ENCODE peak calls at places on chromosome 2, in four cellular contexts. P is PC-3, A is lung, K is pancreas. C is an unnamed sample.

GRCh38 chr2:84429328-84429727 is 29.8 kb downstream of the SUCLG1 start:
- ATAC-seq in P (no peak), A (no peak), K (no peak), C (no peak)

GRCh38 chr2:66869076-66869475 is 434.2 kb downstream of the MEIS1 start:
- ATAC-seq in P (no peak), A (no peak), K (no peak), C (no peak)

GRCh38 chr2:173630425-173631122 is 275.9 kb downstream of the CDCA7 start:
- ATAC-seq in P (no peak), A (no peak), K (no peak), C (no peak)

GRCh38 chr2:2916621-2917020 is 461.0 kb downstream of the EIPR1 start:
- ATAC-seq in P (no peak), A (no peak), K (no peak), C (no peak)

GRCh38 chr2:144086965-144087364 is 433.0 kb downstream of the ZEB2 start:
- ATAC-seq in P (peak), A (no peak), K (no peak), C (no peak)

GRCh38 chr2:43467889-43468288 is 127.9 kb downstream of the THADA start:
- ATAC-seq in P (peak), A (no peak), K (no peak), C (no peak)

GRCh38 chr2:234970467-234970866 is 18.6 kb downstream of the SH3BP4 start:
- ATAC-seq in P (peak), A (no peak), K (no peak), C (peak)

GRCh38 chr2:168626096-168626495 is 170.0 kb downstream of the CERS6 start:
- ATAC-seq in P (no peak), A (no peak), K (no peak), C (no peak)

GRCh38 chr2:176188969-176189665 is 649 bp downstream of the HOXD1 start:
- ATAC-seq in P (no peak), A (peak), K (peak), C (peak)

GRCh38 chr2:160445673-160446072 is 47.9 kb downstream of the RBMS1 start:
- ATAC-seq in P (no peak), A (no peak), K (no peak), C (no peak)

GRCh38 chr2:46569061-46569560 is 89.7 kb downstream of the TMEM247 start:
- ATAC-seq in P (no peak), A (peak), K (peak), C (peak)

GRCh38 chr2:69693059-69693458 is 48.9 kb upstream of the ANXA4 start:
- ATAC-seq in P (no peak), A (no peak), K (no peak), C (peak)

GRCh38 chr2:96505231-96505889 is at the start of gene NEURL3:
- ATAC-seq in P (peak), A (no peak), K (peak), C (no peak)

GRCh38 chr2:9380702-9381628 is 42.4 kb downstream of the ITGB1BP1 start:
- ATAC-seq in P (peak), A (no peak), K (peak), C (peak)

GRCh38 chr2:219457784-219458369 is 23.2 kb downstream of the SPEG start:
- ATAC-seq in P (peak), A (no peak), K (no peak), C (peak)

GRCh38 chr2:68907923-68908253 is 36.7 kb upstream of the BMP10 start:
- ATAC-seq in P (no peak), A (no peak), K (no peak), C (no peak)

GRCh38 chr2:6828299-6828584 is 37.5 kb downstream of the CMPK2 start:
- ATAC-seq in P (peak), A (no peak), K (peak), C (no peak)

GRCh38 chr2:54672587-54673456 is 50.6 kb upstream of the EML6 start:
- ATAC-seq in P (peak), A (no peak), K (peak), C (peak)

GRCh38 chr2:31297751-31298150 is 63.8 kb downstream of the EHD3 start:
- ATAC-seq in P (peak), A (peak), K (no peak), C (peak)

GRCh38 chr2:36329251-36329650 is 26.3 kb upstream of the CRIM1 start:
- ATAC-seq in P (no peak), A (no peak), K (no peak), C (no peak)

GRCh38 chr2:224957540-224958465 is 84.5 kb downstream of the DOCK10 start:
- ATAC-seq in P (no peak), A (no peak), K (no peak), C (peak)

GRCh38 chr2:60350791-60351190 is 202.7 kb downstream of the BCL11A start:
- ATAC-seq in P (no peak), A (no peak), K (no peak), C (no peak)

GRCh38 chr2:173086518-173087213 is 11.0 kb downstream of the MAP3K20 start:
- ATAC-seq in P (peak), A (peak), K (no peak), C (peak)

GRCh38 chr2:200788129-200788718 is 23.5 kb upstream of the BZW1 start:
- ATAC-seq in P (peak), A (no peak), K (no peak), C (peak)

C was measured in esophagus mucosa.